ENCODE peak calls at places on chromosomes 11 and 22, in ten cellular contexts. Z is Peyer's patch, X is GM23338, Y is HCT116, Q is neural progenitor cell, N is tibial nerve, H is hepatocyte, F is mesenchymal stem cell, D is esophagus squamous epithelium, K is stomach. T is an unnamed sample.

GRCh38 chr22:45212306-45212709 is 28.4 kb downstream of the KIAA0930 start:
- DNase-seq in Z (peak; percentile 37), F (peak; percentile 98), D (no peak), Q (peak; percentile 48), X (peak; percentile 63), N (no peak), H (peak; percentile 87), K (peak; percentile 38), Y (no peak), T (no peak)

GRCh38 chr22:46992121-46992731 is 229.8 kb downstream of the TBC1D22A start:
- DNase-seq in D (no peak), X (peak; percentile 41), F (no peak), Y (no peak), K (no peak), Z (no peak), Q (no peak), H (no peak), N (no peak), T (no peak)

GRCh38 chr11:134328433-134328832 is 3.4 kb upstream of the GLB1L2 start:
- DNase-seq in X (no peak), K (no peak), F (no peak), Z (no peak), Q (no peak), Y (no peak), D (no peak), N (no peak), H (no peak), T (no peak)

GRCh38 chr22:48849963-48850657 is 977.6 kb downstream of the BRD1 start:
- DNase-seq in Q (no peak), Z (no peak), N (no peak), H (no peak), K (no peak), Y (no peak), X (no peak), D (no peak), F (no peak), T (no peak)

GRCh38 chr22:29744902-29745301 is 21.9 kb downstream of the ZMAT5 start:
- DNase-seq in Z (no peak), N (no peak), Y (no peak), H (peak; percentile 40), K (peak; percentile 35), F (peak; percentile 7), D (no peak), Q (no peak), X (no peak), T (no peak)

GRCh38 chr22:44597616-44598015 is 99.6 kb upstream of the RTL6 start:
- DNase-seq in Z (no peak), H (peak; percentile 66), K (no peak), D (no peak), X (peak; percentile 46), N (no peak), Q (peak; percentile 62), F (peak; percentile 42), Y (no peak), T (no peak)

GRCh38 chr11:61749607-61750217 is 2.7 kb upstream of the MYRF start:
- DNase-seq in Q (peak; percentile 50), N (no peak), H (no peak), Z (no peak), K (no peak), X (peak; percentile 41), F (no peak), Y (no peak), D (no peak), T (no peak)

GRCh38 chr11:13207665-13208594 is 69.7 kb upstream of the BMAL1 start:
- DNase-seq in D (no peak), Z (no peak), X (peak; percentile 33), N (peak; percentile 27), Y (no peak), Q (no peak), K (no peak), H (peak; percentile 68), F (peak; percentile 89), T (no peak)

GRCh38 chr11:74466916-74467885 is at the start of gene KCNE3:
- DNase-seq in K (peak; percentile 57), H (peak; percentile 56), X (peak; percentile 77), D (no peak), F (peak; percentile 16), N (no peak), Y (no peak), Q (peak; percentile 40), Z (no peak), T (no peak)

GRCh38 chr11:117903505-117904382 is 25.5 kb downstream of the TMPRSS13 start:
- DNase-seq in F (no peak), H (no peak), Z (no peak), X (no peak), Y (no peak), Q (no peak), K (no peak), D (no peak), N (no peak), T (no peak)

GRCh38 chr11:103870821-103871309 is 165.6 kb upstream of the DDI1 start:
- DNase-seq in D (no peak), H (peak; percentile 45), Y (no peak), Z (no peak), F (no peak), X (no peak), N (peak; percentile 55), Q (no peak), K (no peak), T (no peak)

GRCh38 chr11:94132152-94132558 is 3.5 kb downstream of the PANX1 start:
- DNase-seq in Q (no peak), D (no peak), Z (no peak), N (no peak), H (peak; percentile 71), Y (no peak), X (no peak), K (no peak), F (peak; percentile 92), T (no peak)
- H3K4me1 ChIP-seq in Q (peaks cover 20% of the 10 kb centered on the region), D (peaks cover 33% of the 10 kb centered on the region), Z (no peaks in the 10 kb centered on the region), N (peaks cover 43% of the 10 kb centered on the region), H (peaks cover 46% of the 10 kb centered on the region), Y (peaks cover 36% of the 10 kb centered on the region), X (peaks cover 70% of the 10 kb centered on the region), K (peaks cover 80% of the 10 kb centered on the region), F (peaks cover 32% of the 10 kb centered on the region), T (peaks cover 34% of the 10 kb centered on the region)

GRCh38 chr22:38865201-38866023 is 6.6 kb downstream of the CBX6 start:
- DNase-seq in Z (no peak), K (no peak), X (no peak), Y (no peak), H (peak; percentile 5), D (no peak), Q (no peak), F (no peak), N (no peak), T (no peak)
- H3K27ac ChIP-seq in Z (no peak overlapping the region), K (peak overlapping the region; percentile 80), X (no peak overlapping the region), Y (no peak overlapping the region), H (no peak overlapping the region), D (peak overlapping the region; percentile 78), Q (no peak overlapping the region), F (no peak overlapping the region), N (peak overlapping the region; percentile 86), T (no peak overlapping the region)

GRCh38 chr11:120121336-120121735 is 16.6 kb downstream of the TRIM29 start:
- DNase-seq in H (peak; percentile 30), Z (no peak), K (no peak), X (no peak), N (no peak), Q (no peak), Y (no peak), D (no peak), F (no peak), T (no peak)

GRCh38 chr11:120122921-120123683 is 14.8 kb downstream of the TRIM29 start:
- DNase-seq in N (no peak), Q (no peak), H (no peak), F (no peak), X (no peak), Y (no peak), K (no peak), D (no peak), Z (no peak), T (no peak)

GRCh38 chr11:120121914-120122473 is 15.9 kb downstream of the TRIM29 start:
- DNase-seq in Y (no peak), H (peak; percentile 54), N (no peak), X (no peak), Q (peak; percentile 33), F (no peak), D (no peak), K (no peak), Z (no peak), T (no peak)

GRCh38 chr11:120119121-120119520 is 18.8 kb downstream of the TRIM29 start:
- DNase-seq in Q (no peak), Y (no peak), D (no peak), F (no peak), X (no peak), Z (no peak), K (no peak), H (no peak), N (no peak), T (no peak)

DNA sequence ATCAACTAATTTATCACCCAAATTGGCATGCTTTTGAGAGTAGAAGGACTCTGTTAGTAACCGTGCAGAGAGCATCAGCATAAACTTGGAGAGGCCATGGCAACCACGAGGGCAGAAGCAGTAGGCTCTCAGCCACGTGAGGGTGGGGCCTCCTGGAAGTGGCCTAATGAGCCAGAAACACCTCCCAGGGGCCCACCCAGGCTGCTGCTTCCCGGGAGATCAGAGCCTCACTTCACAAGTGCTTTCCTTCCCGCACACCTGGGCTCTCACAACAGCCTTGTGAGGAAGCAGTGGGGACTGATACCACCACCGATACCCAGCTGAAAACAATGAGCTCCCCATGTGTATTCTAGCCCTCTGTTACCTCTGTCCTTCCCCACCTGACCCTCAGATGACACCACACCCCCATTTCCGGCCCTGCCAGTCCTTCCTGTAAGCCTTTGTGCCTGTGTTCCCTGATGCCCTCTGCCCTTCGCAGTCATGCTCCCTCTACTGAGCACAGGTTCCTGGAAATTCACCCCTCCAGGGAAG is 17.0 kb downstream of the TRIM29 start:
- DNase-seq in N (no peak), Y (no peak), X (no peak), D (no peak), F (no peak), H (no peak), Q (no peak), K (no peak), Z (no peak), T (no peak)
- H3K4me1 ChIP-seq in N (no peaks in the 10 kb centered on the region), Y (peaks cover 14% of the 10 kb centered on the region), X (no peaks in the 10 kb centered on the region), D (peaks cover 35% of the 10 kb centered on the region), F (peaks cover 1% of the 10 kb centered on the region), H (peaks cover 8% of the 10 kb centered on the region), Q (no peaks in the 10 kb centered on the region), K (no peaks in the 10 kb centered on the region), Z (no peaks in the 10 kb centered on the region), T (no peaks in the 10 kb centered on the region)

GRCh38 chr11:111778047-111778558 is 11.9 kb upstream of the PPP2R1B start:
- DNase-seq in Z (no peak), N (no peak), Q (no peak), H (no peak), D (no peak), X (no peak), K (no peak), F (no peak), Y (no peak), T (no peak)
- H3K27ac ChIP-seq in Z (no peak overlapping the region), N (no peak overlapping the region), Q (no peak overlapping the region), H (peak overlapping the region; percentile 54), D (no peak overlapping the region), X (no peak overlapping the region), K (no peak overlapping the region), F (peak overlapping the region; percentile 44), Y (no peak overlapping the region), T (no peak overlapping the region)

GRCh38 chr11:119371778-119372182 is 9.7 kb downstream of the USP2 start:
- DNase-seq in Z (no peak), N (no peak), D (no peak), H (peak; percentile 25), X (no peak), F (no peak), Q (no peak), Y (no peak), K (no peak), T (no peak)
- H3K4me1 ChIP-seq in Z (peaks cover 23% of the 10 kb centered on the region), N (peaks cover 77% of the 10 kb centered on the region), D (peaks cover 61% of the 10 kb centered on the region), H (peaks cover 50% of the 10 kb centered on the region), X (peaks cover 23% of the 10 kb centered on the region), F (peaks cover 9% of the 10 kb centered on the region), Q (peaks cover 45% of the 10 kb centered on the region), Y (peaks cover 35% of the 10 kb centered on the region), K (peaks cover 89% of the 10 kb centered on the region), T (peaks cover 8% of the 10 kb centered on the region)

T was measured in CD8-positive, alpha-beta T cell.